ENCODE peak calls at places on chromosome 1, in ten cellular contexts. Q is mesendoderm; U is cardiac fibroblast; J is adipocyte; Z is esophagus muscularis mucosa; X is NCI-H1436; Y is SJSA1; K is A549; F is adrenal gland; N is activated T-cell treated with anti-CD3 and anti-CD28 coated beads, Interleukin-2, amount 50 U/mL, for 4 hours. T is an unnamed sample.

GRCh38 chr1:175373786-175374623 is 181.4 kb upstream of the KIAA0040 start:
- DNase-seq in Z (no peak), Y (no peak), U (peak), K (peak), F (peak), N (no peak), X (peak), J (peak), Q (peak), T (no peak)

GRCh38 chr1:11842154-11843041 is 5.2 kb downstream of the NPPA start:
- DNase-seq in Z (no peak), U (peak), F (peak), K (no peak), J (peak), X (no peak), Q (no peak), Y (no peak), N (no peak), T (no peak)

GRCh38 chr1:150922519-150922975 is 3.6 kb upstream of the SETDB1 start:
- DNase-seq in K (peak), J (peak), Y (peak), X (peak), F (peak), Z (no peak), N (peak), U (peak), Q (peak), T (no peak)

GRCh38 chr1:108142773-108143394 is 57.3 kb downstream of the SLC25A24 start:
- DNase-seq in Z (no peak), U (no peak), Y (no peak), X (no peak), J (peak), K (no peak), Q (no peak), N (no peak), F (no peak), T (no peak)

GRCh38 chr1:88134983-88135921 is 548.8 kb upstream of the PKN2 start:
- DNase-seq in Q (no peak), U (no peak), J (no peak), F (no peak), Z (no peak), K (no peak), X (no peak), Y (no peak), N (no peak), T (no peak)

GRCh38 chr1:63670164-63670563 is 77.0 kb downstream of the PGM1 start:
- DNase-seq in U (no peak), X (no peak), J (no peak), Y (no peak), K (no peak), Q (no peak), N (no peak), F (no peak), Z (no peak), T (no peak)

GRCh38 chr1:47534040-47534328 is 96.1 kb downstream of the FOXD2 start:
- DNase-seq in U (no peak), F (no peak), N (no peak), Y (no peak), Q (no peak), K (no peak), X (no peak), Z (no peak), J (no peak), T (no peak)

GRCh38 chr1:176222196-176222595 is 15.1 kb upstream of the COP1 start:
- DNase-seq in Q (no peak), Z (no peak), J (no peak), K (no peak), F (no peak), N (no peak), Y (no peak), U (no peak), X (no peak), T (no peak)

GRCh38 chr1:230368363-230368762 is 57.8 kb downstream of the PGBD5 start:
- DNase-seq in U (no peak), Y (no peak), Q (no peak), X (no peak), N (no peak), K (no peak), J (no peak), F (no peak), Z (no peak), T (no peak)

GRCh38 chr1:157497284-157497683 is 55.0 kb downstream of the FCRL5 start:
- DNase-seq in J (no peak), Q (no peak), K (no peak), X (no peak), F (no peak), Y (no peak), U (no peak), N (no peak), Z (no peak), T (no peak)

GRCh38 chr1:235758931-235759330 is 107.8 kb downstream of the LYST start:
- DNase-seq in F (peak), K (no peak), X (no peak), J (no peak), N (no peak), Z (no peak), Y (no peak), U (no peak), Q (no peak), T (no peak)

GRCh38 chr1:226149806-226150205 is 36.7 kb downstream of the ACBD3 start:
- DNase-seq in X (no peak), F (no peak), K (no peak), Z (no peak), J (peak), U (no peak), Q (peak), N (no peak), Y (no peak), T (no peak)

GRCh38 chr1:185920602-185921001 is 186.4 kb downstream of the HMCN1 start:
- DNase-seq in Q (no peak), X (no peak), U (no peak), Z (no peak), F (no peak), K (no peak), N (no peak), Y (no peak), J (no peak), T (no peak)

GRCh38 chr1:30903343-30904034 is 5.1 kb downstream of the SDC3 start:
- DNase-seq in Z (no peak), Y (no peak), F (peak), Q (peak), U (peak), K (no peak), J (no peak), N (no peak), X (no peak), T (no peak)

GRCh38 chr1:154809436-154810413 is 60.4 kb downstream of the KCNN3 start:
- DNase-seq in J (peak), X (no peak), Y (no peak), U (peak), K (peak), Q (no peak), N (no peak), Z (no peak), F (peak), T (no peak)

GRCh38 chr1:172763088-172763487 is 104.2 kb downstream of the FASLG start:
- DNase-seq in Q (no peak), Y (no peak), U (no peak), F (no peak), N (no peak), X (no peak), Z (no peak), J (no peak), K (no peak), T (no peak)

GRCh38 chr1:25619101-25619890 is 2.7 kb downstream of the MAN1C1 start:
- DNase-seq in N (peak), J (peak), X (peak), Y (no peak), U (peak), F (peak), Q (peak), Z (no peak), K (no peak), T (no peak)

GRCh38 chr1:145719230-145720079 is at the start of gene CD160:
- DNase-seq in Y (no peak), Z (no peak), J (no peak), K (no peak), U (no peak), F (no peak), N (no peak), X (no peak), Q (peak), T (no peak)

GRCh38 chr1:43853161-43853921 is 80.3 kb upstream of the ARTN start:
- DNase-seq in K (no peak), Z (no peak), F (peak), U (peak), Q (no peak), N (no peak), Y (no peak), J (no peak), X (peak), T (no peak)

GRCh38 chr1:30684259-30684658 is 39.1 kb downstream of the MATN1 start:
- DNase-seq in X (no peak), F (no peak), Y (no peak), K (no peak), Z (no peak), N (no peak), J (no peak), U (no peak), Q (no peak), T (no peak)

GRCh38 chr1:116879478-116880133 is 30.1 kb upstream of the PTGFRN start:
- DNase-seq in K (no peak), J (no peak), F (no peak), Q (no peak), Z (no peak), X (no peak), N (no peak), Y (no peak), U (no peak), T (no peak)

GRCh38 chr1:147641291-147641690 is 29.0 kb downstream of the ACP6 start:
- DNase-seq in J (no peak), Z (no peak), Q (no peak), K (no peak), X (no peak), U (no peak), F (no peak), Y (no peak), N (no peak), T (no peak)

GRCh38 chr1:218371927-218372672 is 27.0 kb downstream of the TGFB2 start:
- DNase-seq in F (no peak), J (peak), Y (no peak), N (no peak), X (no peak), Q (no peak), U (peak), K (no peak), Z (no peak), T (peak)

GRCh38 chr1:26602378-26602959 is 72.9 kb downstream of the RPS6KA1 start:
- DNase-seq in Q (peak), N (peak), U (peak), F (peak), X (peak), J (peak), Z (no peak), Y (no peak), K (peak), T (no peak)

GRCh38 chr1:63679076-63679475 is 85.9 kb downstream of the PGM1 start:
- DNase-seq in F (no peak), N (no peak), Q (no peak), X (no peak), Z (no peak), J (no peak), U (no peak), Y (no peak), K (no peak), T (no peak)

GRCh38 chr1:59177756-59178155 is 119.1 kb upstream of the FGGY start:
- DNase-seq in F (no peak), Z (peak), K (no peak), N (no peak), Q (no peak), U (no peak), Y (no peak), X (no peak), J (no peak), T (no peak)

GRCh38 chr1:234724517-234725176 is 114.7 kb upstream of the IRF2BP2 start:
- DNase-seq in F (peak), J (no peak), N (no peak), K (peak), Y (no peak), Q (no peak), X (no peak), U (no peak), Z (peak), T (no peak)